ENCODE peak calls at places on chromosomes 16 and 17, in seven cellular contexts. One of them, this sample, is unnamed.

GRCh38 chr16:55728797-55729196 is 73.0 kb downstream of the SLC6A2 start:
- DNase-seq in cardiac muscle cell: no peak
- DNase-seq in type B pancreatic cell: no peak
- DNase-seq in glutamatergic neuron: no peak
- DNase-seq in neural crest cell: no peak
- DNase-seq in WTC11: no peak
- DNase-seq in choroid plexus epithelial cell: no peak
- DNase-seq in this sample: no peak

GRCh38 chr17:16407911-16408588 is 7.3 kb upstream of the TRPV2 start:
- DNase-seq in cardiac muscle cell: peak
- DNase-seq in type B pancreatic cell: no peak
- DNase-seq in glutamatergic neuron: no peak
- DNase-seq in neural crest cell: no peak
- DNase-seq in WTC11: peak
- DNase-seq in choroid plexus epithelial cell: peak
- DNase-seq in this sample: no peak

GRCh38 chr16:50185005-50185505 is 31.9 kb downstream of the TENT4B start:
- DNase-seq in cardiac muscle cell: peak
- DNase-seq in type B pancreatic cell: no peak
- DNase-seq in glutamatergic neuron: no peak
- DNase-seq in neural crest cell: no peak
- DNase-seq in WTC11: no peak
- DNase-seq in choroid plexus epithelial cell: peak
- DNase-seq in this sample: no peak

GRCh38 chr16:49282690-49283375 is 1.2 kb upstream of the CBLN1 start:
- DNase-seq in cardiac muscle cell: no peak
- DNase-seq in type B pancreatic cell: no peak
- DNase-seq in glutamatergic neuron: peak
- DNase-seq in neural crest cell: no peak
- DNase-seq in WTC11: peak
- DNase-seq in choroid plexus epithelial cell: no peak
- DNase-seq in this sample: no peak

GRCh38 chr16:19027416-19027815 is 40.0 kb upstream of the COQ7 start:
- DNase-seq in cardiac muscle cell: no peak
- DNase-seq in type B pancreatic cell: no peak
- DNase-seq in glutamatergic neuron: no peak
- DNase-seq in neural crest cell: no peak
- DNase-seq in WTC11: no peak
- DNase-seq in choroid plexus epithelial cell: no peak
- DNase-seq in this sample: no peak

GRCh38 chr17:28474035-28474640 is 694 bp downstream of the SLC13A2 start:
- DNase-seq in cardiac muscle cell: no peak
- DNase-seq in type B pancreatic cell: no peak
- DNase-seq in glutamatergic neuron: no peak
- DNase-seq in neural crest cell: no peak
- DNase-seq in WTC11: no peak
- DNase-seq in choroid plexus epithelial cell: no peak
- DNase-seq in this sample: peak

GRCh38 chr16:1975432-1976215 is 3.8 kb downstream of the TBL3 start:
- DNase-seq in cardiac muscle cell: no peak
- DNase-seq in type B pancreatic cell: no peak
- DNase-seq in glutamatergic neuron: no peak
- DNase-seq in neural crest cell: no peak
- DNase-seq in WTC11: no peak
- DNase-seq in choroid plexus epithelial cell: no peak
- DNase-seq in this sample: no peak

GRCh38 chr17:45936610-45937009 is 42.3 kb downstream of the MAPT start:
- DNase-seq in cardiac muscle cell: no peak
- DNase-seq in type B pancreatic cell: no peak
- DNase-seq in glutamatergic neuron: no peak
- DNase-seq in neural crest cell: no peak
- DNase-seq in WTC11: no peak
- DNase-seq in choroid plexus epithelial cell: no peak
- DNase-seq in this sample: no peak

GRCh38 chr16:24538756-24539294 is 541 bp upstream of the RBBP6 start:
- DNase-seq in cardiac muscle cell: no peak
- DNase-seq in type B pancreatic cell: no peak
- DNase-seq in glutamatergic neuron: no peak
- DNase-seq in neural crest cell: no peak
- DNase-seq in WTC11: no peak
- DNase-seq in choroid plexus epithelial cell: no peak
- DNase-seq in this sample: no peak

GRCh38 chr16:6692874-6693273 is 639.8 kb upstream of the RBFOX1 start:
- DNase-seq in cardiac muscle cell: no peak
- DNase-seq in type B pancreatic cell: no peak
- DNase-seq in glutamatergic neuron: no peak
- DNase-seq in neural crest cell: no peak
- DNase-seq in WTC11: no peak
- DNase-seq in choroid plexus epithelial cell: no peak
- DNase-seq in this sample: no peak

GRCh38 chr16:89491238-89491869 is 993 bp upstream of the ANKRD11 start:
- DNase-seq in cardiac muscle cell: peak
- DNase-seq in type B pancreatic cell: no peak
- DNase-seq in glutamatergic neuron: no peak
- DNase-seq in neural crest cell: no peak
- DNase-seq in WTC11: no peak
- DNase-seq in choroid plexus epithelial cell: peak
- DNase-seq in this sample: no peak

GRCh38 chr16:68373528-68374250 is 62.9 kb downstream of the PRMT7 start:
- DNase-seq in cardiac muscle cell: no peak
- DNase-seq in type B pancreatic cell: no peak
- DNase-seq in glutamatergic neuron: no peak
- DNase-seq in neural crest cell: no peak
- DNase-seq in WTC11: no peak
- DNase-seq in choroid plexus epithelial cell: no peak
- DNase-seq in this sample: peak

GRCh38 chr16:85614338-85615013 is 1.4 kb downstream of the GSE1 start:
- DNase-seq in cardiac muscle cell: no peak
- DNase-seq in type B pancreatic cell: no peak
- DNase-seq in glutamatergic neuron: no peak
- DNase-seq in neural crest cell: no peak
- DNase-seq in WTC11: no peak
- DNase-seq in choroid plexus epithelial cell: no peak
- DNase-seq in this sample: no peak

GRCh38 chr17:17675925-17676534 is 5.2 kb upstream of the RAI1 start:
- DNase-seq in cardiac muscle cell: no peak
- DNase-seq in type B pancreatic cell: no peak
- DNase-seq in glutamatergic neuron: no peak
- DNase-seq in neural crest cell: no peak
- DNase-seq in WTC11: peak
- DNase-seq in choroid plexus epithelial cell: peak
- DNase-seq in this sample: no peak

GRCh38 chr17:44331249-44331760 is 6.7 kb upstream of the SLC25A39 start:
- DNase-seq in cardiac muscle cell: peak
- DNase-seq in type B pancreatic cell: no peak
- DNase-seq in glutamatergic neuron: peak
- DNase-seq in neural crest cell: peak
- DNase-seq in WTC11: peak
- DNase-seq in choroid plexus epithelial cell: peak
- DNase-seq in this sample: no peak

GRCh38 chr17:78781339-78782304 is at the start of gene CYTH1:
- DNase-seq in cardiac muscle cell: peak
- DNase-seq in type B pancreatic cell: no peak
- DNase-seq in glutamatergic neuron: peak
- DNase-seq in neural crest cell: peak
- DNase-seq in WTC11: peak
- DNase-seq in choroid plexus epithelial cell: peak
- DNase-seq in this sample: peak

GRCh38 chr17:41329279-41329925 is 13.9 kb upstream of the KRTAP17-1 start:
- DNase-seq in cardiac muscle cell: peak
- DNase-seq in type B pancreatic cell: no peak
- DNase-seq in glutamatergic neuron: peak
- DNase-seq in neural crest cell: peak
- DNase-seq in WTC11: peak
- DNase-seq in choroid plexus epithelial cell: peak
- DNase-seq in this sample: no peak

GRCh38 chr17:63458478-63458877 is 12.4 kb upstream of the CYB561 start:
- DNase-seq in cardiac muscle cell: no peak
- DNase-seq in type B pancreatic cell: no peak
- DNase-seq in glutamatergic neuron: no peak
- DNase-seq in neural crest cell: no peak
- DNase-seq in WTC11: no peak
- DNase-seq in choroid plexus epithelial cell: no peak
- DNase-seq in this sample: no peak

GRCh38 chr17:79298801-79299200 is 224.2 kb downstream of the ENGASE start:
- DNase-seq in cardiac muscle cell: no peak
- DNase-seq in type B pancreatic cell: no peak
- DNase-seq in glutamatergic neuron: no peak
- DNase-seq in neural crest cell: no peak
- DNase-seq in WTC11: no peak
- DNase-seq in choroid plexus epithelial cell: no peak
- DNase-seq in this sample: no peak

GRCh38 chr17:82195675-82196258 is 16.9 kb downstream of the CCDC57 start:
- DNase-seq in cardiac muscle cell: peak
- DNase-seq in type B pancreatic cell: no peak
- DNase-seq in glutamatergic neuron: no peak
- DNase-seq in neural crest cell: no peak
- DNase-seq in WTC11: no peak
- DNase-seq in choroid plexus epithelial cell: no peak
- DNase-seq in this sample: no peak

GRCh38 chr17:53122966-53123365 is 699.8 kb upstream of the KIF2B start:
- DNase-seq in cardiac muscle cell: no peak
- DNase-seq in type B pancreatic cell: no peak
- DNase-seq in glutamatergic neuron: no peak
- DNase-seq in neural crest cell: no peak
- DNase-seq in WTC11: no peak
- DNase-seq in choroid plexus epithelial cell: no peak
- DNase-seq in this sample: no peak

GRCh38 chr17:75130059-75130631 is 1.4 kb downstream of the NT5C start:
- DNase-seq in cardiac muscle cell: no peak
- DNase-seq in type B pancreatic cell: no peak
- DNase-seq in glutamatergic neuron: no peak
- DNase-seq in neural crest cell: no peak
- DNase-seq in WTC11: no peak
- DNase-seq in choroid plexus epithelial cell: no peak
- DNase-seq in this sample: peak

GRCh38 chr16:85821441-85821901 is 22.0 kb downstream of the COX4I1 start:
- DNase-seq in cardiac muscle cell: peak
- DNase-seq in type B pancreatic cell: peak
- DNase-seq in glutamatergic neuron: peak
- DNase-seq in neural crest cell: peak
- DNase-seq in WTC11: peak
- DNase-seq in choroid plexus epithelial cell: peak
- DNase-seq in this sample: peak

GRCh38 chr17:10249271-10250010 is 51.0 kb upstream of the GAS7 start:
- DNase-seq in cardiac muscle cell: peak
- DNase-seq in type B pancreatic cell: no peak
- DNase-seq in glutamatergic neuron: no peak
- DNase-seq in neural crest cell: no peak
- DNase-seq in WTC11: no peak
- DNase-seq in choroid plexus epithelial cell: no peak
- DNase-seq in this sample: no peak

GRCh38 chr16:23286131-23286532 is 16.0 kb upstream of the SCNN1B start:
- DNase-seq in cardiac muscle cell: no peak
- DNase-seq in type B pancreatic cell: no peak
- DNase-seq in glutamatergic neuron: no peak
- DNase-seq in neural crest cell: no peak
- DNase-seq in WTC11: no peak
- DNase-seq in choroid plexus epithelial cell: peak
- DNase-seq in this sample: no peak

GRCh38 chr16:81214745-81215166 is 23.7 kb upstream of the BCO1 start:
- DNase-seq in cardiac muscle cell: peak
- DNase-seq in type B pancreatic cell: no peak
- DNase-seq in glutamatergic neuron: peak
- DNase-seq in neural crest cell: no peak
- DNase-seq in WTC11: peak
- DNase-seq in choroid plexus epithelial cell: peak
- DNase-seq in this sample: no peak

DNA sequence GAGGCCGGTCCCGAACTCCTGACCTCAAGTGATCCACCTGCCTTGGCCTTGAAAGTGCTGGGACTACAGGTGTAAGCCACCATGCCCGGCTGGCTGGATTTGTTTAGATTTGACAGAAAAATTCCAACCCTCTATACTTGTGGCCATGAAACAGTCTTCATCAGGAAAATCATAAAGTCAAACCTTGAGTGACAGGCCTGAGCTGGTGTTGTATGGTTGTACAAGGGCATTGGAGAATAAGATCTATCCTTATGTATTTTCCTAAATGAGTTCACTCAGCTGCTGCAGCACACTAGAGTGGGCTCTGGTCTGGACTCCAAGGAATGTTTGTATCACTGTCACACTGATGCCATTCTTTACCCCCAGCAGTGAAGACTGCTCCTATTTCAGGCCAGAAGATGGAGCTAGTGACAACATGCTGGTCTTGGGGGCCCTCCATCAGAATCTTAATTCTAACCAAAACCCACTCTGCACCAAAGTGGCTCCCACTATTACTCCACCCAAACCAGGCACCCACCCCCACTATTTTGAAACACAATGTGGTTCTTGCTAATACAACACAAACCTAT is 27.4 kb downstream of the SNX11 start:
- DNase-seq in cardiac muscle cell: no peak
- DNase-seq in type B pancreatic cell: no peak
- DNase-seq in glutamatergic neuron: no peak
- DNase-seq in neural crest cell: no peak
- DNase-seq in WTC11: peak
- DNase-seq in choroid plexus epithelial cell: peak
- DNase-seq in this sample: no peak
- TF ChIP-seq CTCF in cardiac muscle cell: peak
- TF ChIP-seq CTCF in type B pancreatic cell: no peak
- TF ChIP-seq CTCF in glutamatergic neuron: no peak
- TF ChIP-seq CTCF in neural crest cell: peak
- TF ChIP-seq CTCF in WTC11: no peak
- TF ChIP-seq CTCF in choroid plexus epithelial cell: peak
- TF ChIP-seq CTCF in this sample: peak

DNA sequence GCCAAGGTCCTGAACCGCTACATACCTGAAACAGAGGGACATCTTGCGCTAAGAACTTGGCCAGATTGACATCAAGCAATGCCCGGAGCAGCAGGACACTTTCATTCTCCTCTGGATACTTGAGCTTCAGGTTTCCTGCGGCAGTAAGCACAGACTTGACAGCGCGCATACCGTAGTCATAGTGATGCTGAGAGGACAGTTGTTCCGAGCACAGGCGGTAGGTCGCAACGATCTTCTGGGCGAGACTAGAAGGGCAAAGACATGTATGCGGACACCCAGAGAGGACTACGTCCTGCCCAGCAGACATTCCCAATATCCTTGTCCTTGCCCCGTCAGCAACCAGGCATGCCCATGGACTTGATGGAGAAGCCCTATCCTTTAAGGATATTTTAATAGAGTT is 112.9 kb downstream of the DNAH3 start:
- DNase-seq in cardiac muscle cell: no peak
- DNase-seq in type B pancreatic cell: no peak
- DNase-seq in glutamatergic neuron: no peak
- DNase-seq in neural crest cell: no peak
- DNase-seq in WTC11: no peak
- DNase-seq in choroid plexus epithelial cell: no peak
- DNase-seq in this sample: no peak
- TF ChIP-seq CTCF in cardiac muscle cell: no peak
- TF ChIP-seq CTCF in type B pancreatic cell: no peak
- TF ChIP-seq CTCF in glutamatergic neuron: no peak
- TF ChIP-seq CTCF in neural crest cell: no peak
- TF ChIP-seq CTCF in WTC11: no peak
- TF ChIP-seq CTCF in choroid plexus epithelial cell: no peak
- TF ChIP-seq CTCF in this sample: no peak

GRCh38 chr17:76709077-76709950 is 1.5 kb downstream of the MXRA7 start:
- DNase-seq in cardiac muscle cell: peak
- DNase-seq in type B pancreatic cell: no peak
- DNase-seq in glutamatergic neuron: peak
- DNase-seq in neural crest cell: no peak
- DNase-seq in WTC11: no peak
- DNase-seq in choroid plexus epithelial cell: peak
- DNase-seq in this sample: peak
- TF ChIP-seq CTCF in cardiac muscle cell: no peak
- TF ChIP-seq CTCF in type B pancreatic cell: no peak
- TF ChIP-seq CTCF in glutamatergic neuron: no peak
- TF ChIP-seq CTCF in neural crest cell: no peak
- TF ChIP-seq CTCF in WTC11: no peak
- TF ChIP-seq CTCF in choroid plexus epithelial cell: no peak
- TF ChIP-seq CTCF in this sample: no peak

GRCh38 chr16:58127634-58128033 is 1.5 kb downstream of the CFAP20 start:
- DNase-seq in cardiac muscle cell: no peak
- DNase-seq in type B pancreatic cell: no peak
- DNase-seq in glutamatergic neuron: no peak
- DNase-seq in neural crest cell: no peak
- DNase-seq in WTC11: no peak
- DNase-seq in choroid plexus epithelial cell: no peak
- DNase-seq in this sample: no peak
- TF ChIP-seq CTCF in cardiac muscle cell: peak
- TF ChIP-seq CTCF in type B pancreatic cell: peak
- TF ChIP-seq CTCF in glutamatergic neuron: no peak
- TF ChIP-seq CTCF in neural crest cell: peak
- TF ChIP-seq CTCF in WTC11: no peak
- TF ChIP-seq CTCF in choroid plexus epithelial cell: peak
- TF ChIP-seq CTCF in this sample: no peak

This sample was measured in chondrocyte.